ENCODE peak calls at places on chromosomes 1 and 21, in five cellular contexts. Z is H1, P is HepG2, D is A549, W is K562. F is an unnamed sample.

GRCh38 chr1:201000391-201000790 is 23.1 kb downstream of the KIF21B start:
- DNase-seq in Z (no peak), W (no peak), P (no peak), D (no peak), F (no peak)

GRCh38 chr1:45545019-45545493 is 5.6 kb upstream of the AKR1A1 start:
- DNase-seq in Z (no peak), D (no peak), W (no peak), P (no peak), F (no peak)

GRCh38 chr1:55213885-55214213 is 1.3 kb downstream of the USP24 start:
- DNase-seq in Z (peak), D (no peak), P (no peak), W (no peak), F (no peak)

GRCh38 chr1:54808443-54809207 is 7.5 kb upstream of the TTC22 start:
- DNase-seq in Z (peak), W (peak), P (no peak), D (peak), F (no peak)

GRCh38 chr1:158333405-158334145 is 2.2 kb upstream of the CD1B start:
- DNase-seq in W (no peak), P (no peak), Z (no peak), D (no peak), F (no peak)

GRCh38 chr21:34571994-34572393 is 42.9 kb downstream of the RCAN1 start:
- DNase-seq in W (no peak), P (no peak), Z (no peak), D (no peak), F (no peak)

GRCh38 chr1:203480525-203481084 is 5.0 kb downstream of the PRELP start:
- DNase-seq in P (no peak), Z (no peak), W (peak), D (peak), F (peak)

GRCh38 chr1:231806623-231807470 is 180.3 kb downstream of the DISC1 start:
- DNase-seq in W (peak), Z (peak), P (peak), D (peak), F (peak)

GRCh38 chr1:8643542-8644536 is 173.6 kb downstream of the RERE start:
- DNase-seq in D (no peak), P (peak), W (no peak), Z (no peak), F (no peak)

GRCh38 chr1:203173566-203173965 is 2.1 kb downstream of the MYBPH start:
- DNase-seq in D (no peak), W (no peak), Z (no peak), P (no peak), F (no peak)

GRCh38 chr21:45283611-45284455 is 3.9 kb downstream of the POFUT2 start:
- DNase-seq in W (no peak), Z (no peak), P (no peak), D (no peak), F (no peak)

GRCh38 chr1:119702384-119702783 is 9.3 kb upstream of the PHGDH start:
- DNase-seq in Z (no peak), W (no peak), P (no peak), D (peak), F (peak)

GRCh38 chr1:93597697-93598096 is 83.9 kb downstream of the BCAR3 start:
- DNase-seq in Z (no peak), W (no peak), P (no peak), D (no peak), F (no peak)

GRCh38 chr21:26506951-26507350 is 66.1 kb downstream of the CYYR1 start:
- DNase-seq in W (no peak), D (no peak), Z (no peak), P (no peak), F (peak)

GRCh38 chr1:12184008-12184681 is 17.4 kb downstream of the TNFRSF1B start:
- DNase-seq in W (peak), D (no peak), P (peak), Z (no peak), F (peak)

GRCh38 chr1:51656374-51656773 is 39.5 kb downstream of the OSBPL9 start:
- DNase-seq in Z (no peak), D (no peak), P (no peak), W (no peak), F (no peak)

GRCh38 chr21:37098756-37099155 is 25.7 kb downstream of the TTC3 start:
- DNase-seq in W (no peak), Z (no peak), D (no peak), P (no peak), F (no peak)

GRCh38 chr1:245894843-245895242 is 612.2 kb downstream of the SMYD3 start:
- DNase-seq in W (no peak), Z (no peak), P (no peak), D (no peak), F (no peak)

GRCh38 chr21:44929799-44930542 is 9.3 kb upstream of the ITGB2 start:
- DNase-seq in D (no peak), Z (no peak), W (no peak), P (no peak), F (no peak)

GRCh38 chr1:94012686-94013330 is 103.6 kb upstream of the GCLM start:
- DNase-seq in P (no peak), Z (peak), W (no peak), D (no peak), F (peak)

GRCh38 chr1:215052656-215053055 is 29.9 kb upstream of the KCNK2 start:
- DNase-seq in P (no peak), W (no peak), D (no peak), Z (no peak), F (peak)

GRCh38 chr21:43909736-43910455 is 44.9 kb downstream of the AGPAT3 start:
- DNase-seq in D (no peak), Z (no peak), W (no peak), P (no peak), F (no peak)

GRCh38 chr1:172254521-172255222 is 165.8 kb upstream of the C1orf105 start:
- DNase-seq in D (peak), Z (no peak), W (no peak), P (no peak), F (peak)

GRCh38 chr1:13926556-13926955 is 226.6 kb downstream of the PRDM2 start:
- DNase-seq in P (no peak), D (no peak), Z (no peak), W (no peak), F (no peak)

GRCh38 chr21:42913461-42913860 is 12.0 kb downstream of the ERVH48-1 start:
- DNase-seq in W (no peak), P (no peak), Z (no peak), D (no peak), F (no peak)

GRCh38 chr1:153626929-153627796 is at the start of gene S100A13:
- DNase-seq in W (peak), P (peak), Z (peak), D (peak), F (peak)

GRCh38 chr1:40754201-40754600 is 29.4 kb upstream of the KCNQ4 start:
- DNase-seq in P (no peak), D (no peak), W (no peak), Z (no peak), F (no peak)

GRCh38 chr1:145884675-145885074 is 991 bp downstream of the ANKRD35 start:
- DNase-seq in W (no peak), D (no peak), P (no peak), Z (no peak), F (peak)

GRCh38 chr1:221604948-221605347 is 136.9 kb downstream of the DUSP10 start:
- DNase-seq in P (no peak), W (no peak), D (no peak), Z (no peak), F (peak)

GRCh38 chr1:2003564-2004131 is at the start of gene CFAP74:
- DNase-seq in Z (peak), P (peak), D (no peak), W (peak), F (peak)

GRCh38 chr1:24903955-24904730 is 25.9 kb downstream of the RUNX3 start:
- DNase-seq in D (no peak), W (no peak), P (no peak), Z (peak), F (no peak)

GRCh38 chr1:24380508-24380907 is 33.1 kb downstream of the STPG1 start:
- DNase-seq in P (no peak), W (no peak), Z (peak), D (no peak), F (no peak)

GRCh38 chr1:94301186-94301585 is 63.8 kb upstream of the ARHGAP29 start:
- DNase-seq in W (no peak), Z (no peak), P (no peak), D (no peak), F (no peak)

GRCh38 chr1:13730751-13731482 is 30.9 kb downstream of the PRDM2 start:
- DNase-seq in D (no peak), W (no peak), P (no peak), Z (no peak), F (peak)

GRCh38 chr1:9302745-9303524 is 10.2 kb downstream of the SPSB1 start:
- DNase-seq in W (no peak), P (no peak), D (peak), Z (no peak), F (peak)

GRCh38 chr1:194014004-194014403 is 827.6 kb upstream of the B3GALT2 start:
- DNase-seq in P (no peak), W (no peak), D (no peak), Z (no peak), F (peak)

GRCh38 chr1:226309398-226310122 is 596 bp upstream of the LIN9 start:
- DNase-seq in D (peak), Z (no peak), W (no peak), P (peak), F (no peak)

GRCh38 chr1:60978421-60979357 is 103.7 kb upstream of the NFIA start:
- DNase-seq in D (peak), P (peak), W (peak), Z (peak), F (peak)

GRCh38 chr21:34834852-34835501 is 166.2 kb downstream of the CLIC6 start:
- DNase-seq in Z (no peak), D (no peak), W (no peak), P (no peak), F (no peak)

GRCh38 chr1:227939791-227940771 is 7.7 kb downstream of the WNT9A start:
- DNase-seq in D (no peak), W (no peak), P (no peak), Z (peak), F (no peak)

GRCh38 chr1:227938911-227939790 is 8.6 kb downstream of the WNT9A start:
- DNase-seq in P (no peak), W (no peak), D (no peak), Z (peak), F (no peak)

GRCh38 chr1:227941509-227942020 is 6.2 kb downstream of the WNT9A start:
- DNase-seq in Z (peak), W (no peak), D (no peak), P (no peak), F (no peak)

GRCh38 chr1:227942021-227942715 is 5.6 kb downstream of the WNT9A start:
- DNase-seq in P (no peak), W (no peak), D (no peak), Z (no peak), F (no peak)

GRCh38 chr1:227940791-227941241 is 6.9 kb downstream of the WNT9A start:
- DNase-seq in D (no peak), Z (no peak), P (no peak), W (no peak), F (no peak)
- TF ChIP-seq MAFK in D (no peak), Z (no peak), P (no peak), W (no peak), F (no peak)

DNA sequence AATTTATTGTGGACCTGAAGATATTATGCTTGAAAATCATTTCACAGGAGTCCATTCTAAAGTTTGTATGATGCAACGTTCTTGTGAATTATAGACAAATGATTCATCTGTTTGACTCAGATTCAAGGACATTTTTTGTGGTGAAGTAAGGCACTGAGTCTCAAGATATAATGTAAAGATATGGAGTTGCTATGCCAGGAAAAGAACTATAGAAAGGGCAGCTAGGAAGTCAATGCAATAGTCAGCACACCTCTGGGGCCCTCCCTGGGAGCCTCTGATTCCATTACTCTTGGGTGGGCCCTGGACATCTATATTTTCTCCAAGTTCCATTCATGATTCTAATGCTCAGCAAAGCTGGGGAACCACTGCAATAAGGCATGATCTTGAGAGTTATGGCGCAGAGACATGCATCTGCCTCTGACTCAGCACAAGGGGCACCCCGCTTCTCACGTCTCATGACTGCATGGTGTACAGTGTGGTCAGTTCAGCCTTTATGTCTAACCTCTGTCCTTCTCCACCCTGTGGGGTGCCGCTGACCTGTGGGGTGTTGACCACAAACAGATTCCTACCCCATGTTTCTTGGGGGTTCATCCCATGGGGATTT is 34.1 kb downstream of the ETS2 start:
- DNase-seq in Z (no peak), D (peak), W (no peak), P (no peak), F (peak)
- TF ChIP-seq MAFK in Z (no peak), D (peak), W (peak), P (no peak), F (peak)

GRCh38 chr1:160406131-160406968 is 6.0 kb downstream of the VANGL2 start:
- DNase-seq in Z (peak), P (no peak), W (no peak), D (no peak), F (no peak)
- TF ChIP-seq MAFK in Z (no peak), P (no peak), W (no peak), D (no peak), F (no peak)

DNA sequence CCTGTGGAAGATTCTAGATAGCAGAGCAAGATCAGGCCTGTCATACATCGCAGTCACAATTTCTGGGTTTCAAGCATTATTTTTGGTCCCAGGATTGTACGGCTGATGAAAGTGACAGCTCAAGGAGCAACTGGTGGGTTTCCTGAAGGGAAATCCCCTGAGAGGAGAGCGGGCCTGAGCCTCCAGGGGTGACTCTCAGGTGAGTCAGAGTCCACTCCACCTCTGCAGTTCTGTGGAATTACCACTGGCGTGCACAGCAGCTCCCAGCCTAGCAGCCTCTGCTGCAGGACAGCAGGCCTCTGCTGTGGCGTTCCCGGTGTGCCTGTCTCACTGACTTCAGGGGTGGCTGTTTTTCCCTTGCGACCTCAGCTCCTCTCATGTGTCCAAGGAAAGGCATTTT is 24.4 kb downstream of the SLC66A1 start:
- DNase-seq in W (no peak), P (no peak), Z (no peak), D (no peak), F (peak)
- TF ChIP-seq MAFK in W (no peak), P (no peak), Z (no peak), D (no peak), F (no peak)

DNA sequence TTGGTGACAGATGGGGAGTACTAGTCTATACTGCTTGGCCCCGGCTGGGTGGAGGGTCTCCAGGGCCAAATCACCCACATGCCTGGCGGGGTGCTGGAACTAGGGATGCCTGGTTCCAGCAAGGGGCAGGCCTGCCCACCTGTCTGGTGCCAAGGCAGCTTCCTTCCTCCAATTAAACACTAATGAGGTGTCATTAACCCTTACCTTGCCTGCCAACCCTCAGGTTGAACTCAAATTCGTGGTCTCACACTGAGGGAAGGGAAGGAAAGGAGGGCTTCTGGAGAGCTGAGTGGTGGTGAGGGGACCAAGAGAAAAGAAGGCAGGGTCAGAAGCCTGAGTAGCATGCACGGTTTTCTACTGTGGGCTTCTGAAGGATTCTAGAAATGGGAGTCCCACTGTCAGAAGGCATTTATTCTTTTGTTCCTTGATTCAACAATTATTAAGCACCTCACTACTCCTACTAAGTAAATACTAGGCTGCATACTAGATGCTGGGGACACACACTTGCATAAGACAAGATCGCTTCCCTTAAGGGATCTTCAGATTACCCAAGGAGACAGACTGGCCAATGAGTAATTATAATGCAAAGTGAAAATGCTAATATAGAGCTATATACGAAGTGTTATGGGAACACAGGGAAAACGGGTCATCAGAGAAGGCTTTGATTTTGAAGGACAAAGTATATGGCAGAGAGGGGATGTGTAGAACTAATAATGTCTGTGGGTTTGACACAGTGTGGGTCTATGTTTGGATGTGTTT is 5.9 kb upstream of the EFNA3 start:
- DNase-seq in D (no peak), W (no peak), Z (no peak), P (no peak), F (no peak)
- TF ChIP-seq MAFK in D (no peak), W (no peak), Z (no peak), P (no peak), F (no peak)

DNA sequence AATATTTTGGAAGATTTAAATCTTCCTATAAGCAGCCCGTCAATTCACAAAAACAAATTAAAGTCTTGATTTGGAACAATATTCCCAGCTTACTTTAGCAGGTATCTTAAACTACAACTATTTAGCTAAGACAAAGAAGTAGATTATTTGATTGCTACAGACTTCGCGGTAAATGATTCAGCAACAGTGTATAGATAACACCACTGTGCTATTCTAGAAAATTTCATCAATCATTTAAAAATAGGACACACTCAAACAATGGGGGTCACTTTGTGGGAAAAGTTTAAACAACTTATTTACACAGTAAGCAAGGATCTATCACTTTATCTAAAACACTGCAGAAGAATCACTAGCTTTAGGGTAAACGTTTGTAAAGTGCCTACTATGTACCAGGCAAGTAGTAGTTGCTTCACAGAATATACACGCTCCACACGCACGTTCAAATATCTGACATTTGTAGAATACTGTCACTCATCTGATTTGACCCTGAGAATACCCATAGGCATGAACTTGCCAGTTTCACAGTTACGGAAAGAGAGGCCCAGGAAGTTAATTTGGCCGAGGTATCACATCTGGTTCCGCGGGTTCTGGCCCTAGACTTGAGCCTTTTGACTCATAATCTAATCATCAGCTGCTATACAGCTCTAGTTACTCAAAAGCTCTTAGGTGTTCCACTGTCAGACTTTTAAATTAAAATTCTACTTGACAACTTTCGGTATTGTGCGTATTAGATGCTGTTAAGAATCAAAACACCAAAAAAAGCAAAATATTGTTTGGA is 876 bp downstream of the DENND2C start:
- DNase-seq in P (peak), D (no peak), Z (no peak), W (no peak), F (peak)
- TF ChIP-seq MAFK in P (no peak), D (no peak), Z (no peak), W (no peak), F (no peak)